ENCODE peak calls at places on chromosomes 6 and 20, in five cellular contexts. K, P, V, G and E are unnamed samples.

GRCh38 chr20:60467078-60467477 is 508.9 kb downstream of the CDH26 start:
- DNase-seq in G (no peak), P (no peak), V (no peak), K (no peak), E (no peak)

GRCh38 chr20:47921306-47922279 is 136.3 kb upstream of the SULF2 start:
- DNase-seq in P (no peak), K (no peak), G (no peak), V (no peak), E (no peak)

GRCh38 chr20:62358728-62359490 is 8.2 kb downstream of the LAMA5 start:
- DNase-seq in V (no peak), G (no peak), P (no peak), K (no peak), E (no peak)

GRCh38 chr6:2949536-2950083 is 21.8 kb downstream of the SERPINB6 start:
- DNase-seq in K (no peak), V (no peak), P (no peak), G (no peak), E (no peak)

GRCh38 chr20:63053430-63054102 is 46.8 kb upstream of the BHLHE23 start:
- DNase-seq in P (no peak), V (no peak), K (no peak), G (no peak), E (no peak)

GRCh38 chr6:105898286-105898685 is 187.8 kb upstream of the PRDM1 start:
- DNase-seq in K (no peak), P (no peak), G (no peak), V (peak), E (no peak)

GRCh38 chr6:133548409-133548808 is 307.3 kb downstream of the EYA4 start:
- DNase-seq in V (no peak), P (no peak), K (no peak), G (no peak), E (peak)

GRCh38 chr6:143536866-143537691 is 25.6 kb upstream of the FUCA2 start:
- DNase-seq in G (peak), V (peak), K (peak), P (no peak), E (peak)

GRCh38 chr6:127201321-127201720 is 65.3 kb upstream of the RNF146 start:
- DNase-seq in V (no peak), P (no peak), G (no peak), K (no peak), E (no peak)

GRCh38 chr6:158233214-158233795 is 65.2 kb downstream of the GTF2H5 start:
- DNase-seq in K (no peak), P (no peak), V (peak), G (no peak), E (no peak)

GRCh38 chr6:165913676-165914570 is 250.9 kb upstream of the PDE10A start:
- DNase-seq in V (no peak), P (no peak), G (no peak), K (no peak), E (no peak)

GRCh38 chr20:37598101-37598530 is 70.4 kb upstream of the BLCAP start:
- DNase-seq in K (no peak), V (no peak), G (no peak), P (no peak), E (no peak)

GRCh38 chr20:52150440-52151258 is 40.9 kb downstream of the ZFP64 start:
- DNase-seq in V (peak), G (peak), K (peak), P (no peak), E (peak)

GRCh38 chr20:43744121-43744520 is 17.3 kb upstream of the GTSF1L start:
- DNase-seq in K (peak), P (no peak), G (no peak), V (no peak), E (no peak)

GRCh38 chr20:47258745-47259695 is 97.5 kb downstream of the ZMYND8 start:
- DNase-seq in V (peak), P (no peak), G (no peak), K (no peak), E (no peak)

GRCh38 chr6:168015492-168016175 is 18.2 kb downstream of the KIF25 start:
- DNase-seq in K (no peak), G (no peak), P (no peak), V (no peak), E (no peak)

GRCh38 chr20:58676161-58676560 is 16.4 kb upstream of the NPEPL1 start:
- DNase-seq in G (no peak), V (no peak), P (no peak), K (no peak), E (no peak)

GRCh38 chr6:11143394-11144371 is 32.2 kb upstream of the ERVFRD-1 start:
- DNase-seq in G (peak), V (no peak), P (no peak), K (peak), E (no peak)

GRCh38 chr20:57990396-57990987 is 238.0 kb downstream of the ANKRD60 start:
- DNase-seq in G (no peak), K (no peak), V (no peak), P (no peak), E (no peak)

GRCh38 chr6:23826587-23826986 is 299.4 kb upstream of the NRSN1 start:
- DNase-seq in G (no peak), K (no peak), P (no peak), V (peak), E (no peak)

GRCh38 chr20:3465301-3465700 is 5.5 kb upstream of the ATRN start:
- DNase-seq in K (no peak), G (no peak), P (no peak), V (no peak), E (no peak)

GRCh38 chr20:49366687-49367086 is 88.8 kb upstream of the ZNFX1 start:
- DNase-seq in G (no peak), K (no peak), P (no peak), V (no peak), E (no peak)

GRCh38 chr6:47209632-47210031 is 100.1 kb downstream of the TNFRSF21 start:
- DNase-seq in G (no peak), K (no peak), V (no peak), P (no peak), E (no peak)

GRCh38 chr6:149963212-149963461 is 606 bp upstream of the ULBP1 start:
- DNase-seq in K (peak), G (peak), P (no peak), V (peak), E (peak)

GRCh38 chr6:1335367-1336037 is 23.6 kb downstream of the FOXQ1 start:
- DNase-seq in V (no peak), G (peak), K (no peak), P (no peak), E (peak)

GRCh38 chr6:35400901-35401311 is 51.2 kb upstream of the FANCE start:
- DNase-seq in V (no peak), K (no peak), P (no peak), G (no peak), E (no peak)

GRCh38 chr20:63835031-63835858 is 4.2 kb upstream of the ZBTB46 start:
- DNase-seq in K (no peak), G (peak), P (peak), V (peak), E (peak)